ENCODE peak calls at places on chromosomes 11 and 22, in ten cellular contexts. S, N, X, Y, H, F, G, W, T and C are unnamed samples.

GRCh38 chr11:36165638-36166389 is 123.4 kb downstream of the COMMD9 start:
- DNase-seq in S (no peak), N (no peak), X (no peak), Y (peak), H (no peak), F (no peak), G (no peak), W (no peak), T (no peak), C (no peak)

GRCh38 chr22:38262051-38262795 is 10.6 kb downstream of the TMEM184B start:
- DNase-seq in S (peak), N (peak), X (peak), Y (peak), H (peak), F (peak), G (peak), W (peak), T (peak), C (peak)

GRCh38 chr11:65112551-65113360 is 1.1 kb downstream of the TM7SF2 start:
- DNase-seq in S (peak), N (peak), X (no peak), Y (peak), H (peak), F (peak), G (peak), W (peak), T (peak), C (peak)

GRCh38 chr11:67073908-67074307 is 17.3 kb downstream of the RHOD start:
- DNase-seq in S (no peak), N (no peak), X (no peak), Y (no peak), H (no peak), F (no peak), G (no peak), W (no peak), T (no peak), C (no peak)

GRCh38 chr11:9132203-9132878 is 40.9 kb upstream of the SCUBE2 start:
- DNase-seq in S (no peak), N (no peak), X (no peak), Y (no peak), H (no peak), F (no peak), G (no peak), W (no peak), T (no peak), C (no peak)

GRCh38 chr22:18119409-18120110 is 9.0 kb downstream of the TUBA8 start:
- DNase-seq in S (no peak), N (no peak), X (no peak), Y (no peak), H (no peak), F (peak), G (no peak), W (no peak), T (no peak), C (no peak)

GRCh38 chr11:73072935-73073481 is 69.1 kb downstream of the FCHSD2 start:
- DNase-seq in S (no peak), N (peak), X (no peak), Y (peak), H (no peak), F (no peak), G (no peak), W (peak), T (no peak), C (no peak)

GRCh38 chr11:14094481-14095037 is 132.0 kb downstream of the SPON1 start:
- DNase-seq in S (no peak), N (no peak), X (no peak), Y (no peak), H (no peak), F (no peak), G (no peak), W (no peak), T (no peak), C (no peak)

GRCh38 chr11:61581030-61581928 is at the start of gene SYT7:
- DNase-seq in S (peak), N (peak), X (peak), Y (peak), H (peak), F (peak), G (peak), W (peak), T (peak), C (peak)

GRCh38 chr22:21762712-21763581 is 27.4 kb upstream of the YPEL1 start:
- DNase-seq in S (no peak), N (peak), X (no peak), Y (no peak), H (peak), F (no peak), G (no peak), W (no peak), T (no peak), C (no peak)

GRCh38 chr11:34632105-34632780 is 11.3 kb downstream of the EHF start:
- DNase-seq in S (no peak), N (no peak), X (no peak), Y (peak), H (no peak), F (peak), G (no peak), W (peak), T (no peak), C (no peak)

GRCh38 chr11:130031056-130031455 is 28.4 kb upstream of the PRDM10 start:
- DNase-seq in S (no peak), N (no peak), X (no peak), Y (no peak), H (no peak), F (no peak), G (no peak), W (no peak), T (no peak), C (no peak)

GRCh38 chr11:1557168-1557884 is 14.7 kb downstream of the DUSP8 start:
- DNase-seq in S (no peak), N (no peak), X (peak), Y (no peak), H (peak), F (peak), G (no peak), W (no peak), T (no peak), C (no peak)

GRCh38 chr11:1341928-1342524 is 32.6 kb upstream of the TOLLIP start:
- DNase-seq in S (no peak), N (no peak), X (no peak), Y (peak), H (no peak), F (no peak), G (no peak), W (peak), T (no peak), C (peak)

DNA sequence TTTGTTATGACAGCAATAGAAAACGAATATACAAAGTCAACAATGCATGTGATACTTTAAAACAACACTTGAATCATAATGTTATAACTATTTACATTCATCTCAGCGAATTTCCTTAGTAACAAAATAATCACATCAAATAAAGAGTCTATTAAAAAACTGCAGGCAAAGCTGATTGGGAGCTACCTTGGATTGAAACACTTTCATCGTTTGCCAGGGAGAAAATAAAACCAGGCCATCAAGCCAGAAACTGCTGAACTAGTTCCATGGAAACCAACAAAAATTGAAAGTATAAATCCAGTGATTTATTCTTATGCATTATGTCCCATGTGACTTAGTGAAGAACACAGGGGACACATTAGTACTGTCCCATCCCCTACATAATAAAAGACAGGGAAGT is 21.8 kb downstream of the SLC35F2 start:
- DNase-seq in S (no peak), N (no peak), X (no peak), Y (peak), H (no peak), F (no peak), G (no peak), W (no peak), T (no peak), C (no peak)
- H3K27ac ChIP-seq in S (no peak), N (no peak), X (no peak), Y (peak), H (no peak), F (no peak), G (no peak), W (no peak), T (no peak), C (no peak)

GRCh38 chr11:280762-281485 is 2.7 kb downstream of the NLRP6 start:
- DNase-seq in S (peak), N (peak), X (peak), Y (no peak), H (no peak), F (peak), G (peak), W (no peak), T (peak), C (peak)
- H3K27ac ChIP-seq in S (no peak), N (no peak), X (no peak), Y (no peak), H (peak), F (no peak), G (no peak), W (no peak), T (peak), C (no peak)

GRCh38 chr11:79309402-79309801 is 131.4 kb downstream of the TENM4 start:
- DNase-seq in S (no peak), N (no peak), X (no peak), Y (no peak), H (no peak), F (no peak), G (no peak), W (no peak), T (no peak), C (no peak)

GRCh38 chr11:79308429-79308828 is 132.4 kb downstream of the TENM4 start:
- DNase-seq in S (no peak), N (no peak), X (no peak), Y (no peak), H (no peak), F (no peak), G (no peak), W (no peak), T (no peak), C (no peak)

GRCh38 chr11:79304599-79305212 is 136.1 kb downstream of the TENM4 start:
- DNase-seq in S (no peak), N (no peak), X (no peak), Y (no peak), H (no peak), F (no peak), G (no peak), W (no peak), T (no peak), C (no peak)
- H3K27ac ChIP-seq in S (no peak), N (no peak), X (no peak), Y (no peak), H (no peak), F (no peak), G (peak), W (no peak), T (no peak), C (no peak)

GRCh38 chr22:32620992-32621391 is 146.4 kb downstream of the FBXO7 start:
- DNase-seq in S (peak), N (no peak), X (no peak), Y (no peak), H (no peak), F (no peak), G (no peak), W (no peak), T (no peak), C (peak)
- H3K27ac ChIP-seq in S (no peak), N (no peak), X (peak), Y (no peak), H (no peak), F (peak), G (peak), W (no peak), T (peak), C (peak)

GRCh38 chr11:77201370-77201769 is 73.3 kb downstream of the MYO7A start:
- DNase-seq in S (no peak), N (no peak), X (peak), Y (no peak), H (no peak), F (no peak), G (peak), W (no peak), T (peak), C (peak)

GRCh38 chr11:77201991-77202841 is 74.2 kb downstream of the MYO7A start:
- DNase-seq in S (peak), N (no peak), X (peak), Y (no peak), H (no peak), F (peak), G (peak), W (no peak), T (peak), C (peak)

GRCh38 chr11:77200351-77200750 is 72.3 kb downstream of the MYO7A start:
- DNase-seq in S (no peak), N (no peak), X (no peak), Y (no peak), H (no peak), F (no peak), G (peak), W (no peak), T (peak), C (no peak)

GRCh38 chr11:77199346-77199745 is 71.3 kb downstream of the MYO7A start:
- DNase-seq in S (peak), N (no peak), X (peak), Y (no peak), H (no peak), F (peak), G (peak), W (no peak), T (peak), C (peak)

GRCh38 chr11:77200869-77201268 is 72.8 kb downstream of the MYO7A start:
- DNase-seq in S (peak), N (no peak), X (peak), Y (no peak), H (no peak), F (peak), G (peak), W (no peak), T (no peak), C (peak)
- H3K27ac ChIP-seq in S (no peak), N (no peak), X (no peak), Y (no peak), H (no peak), F (no peak), G (no peak), W (no peak), T (no peak), C (no peak)

DNA sequence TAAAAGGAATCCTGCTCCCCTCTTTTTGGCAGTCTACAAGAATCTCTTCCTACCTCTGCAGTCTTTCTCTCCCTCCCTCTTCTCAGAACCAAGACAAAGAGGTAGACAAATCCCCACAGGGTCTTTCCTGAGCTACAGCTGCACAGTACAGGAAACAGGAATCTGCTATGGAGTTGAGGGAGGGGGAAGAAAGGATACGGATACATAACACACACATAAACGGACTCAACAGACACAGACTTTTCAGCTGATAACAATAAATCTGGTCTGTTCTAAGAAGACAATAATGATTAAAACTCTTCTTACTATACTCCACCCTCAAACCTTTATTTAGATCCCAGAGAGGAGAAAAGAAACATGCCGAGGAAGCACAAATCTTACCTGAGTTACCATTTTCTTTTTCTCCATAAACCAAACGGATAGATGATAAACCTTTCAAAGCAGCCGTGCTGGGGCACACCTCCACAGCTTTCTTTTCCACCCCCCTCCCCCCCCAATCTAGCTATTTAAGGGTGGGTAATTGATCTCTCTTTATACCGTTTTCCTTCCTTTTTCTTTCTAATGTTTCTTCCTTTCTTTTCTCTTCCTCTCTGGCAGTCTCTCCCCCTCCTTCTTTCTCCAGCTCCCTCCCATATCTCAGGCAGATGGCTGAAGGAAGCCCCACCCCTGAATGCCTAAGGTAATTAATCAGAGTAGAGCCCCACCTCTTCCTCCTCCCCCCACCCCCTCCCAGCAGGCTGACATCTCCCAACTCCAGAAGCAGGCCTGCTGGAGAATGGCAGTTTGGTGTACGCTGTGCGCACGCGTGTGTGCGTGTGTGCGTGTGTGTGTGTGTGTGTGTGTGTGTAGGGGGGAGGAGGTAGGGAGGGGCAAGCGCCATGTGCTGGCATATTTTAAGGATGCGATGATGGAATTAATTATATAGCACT is 122.4 kb downstream of the APOL5 start:
- DNase-seq in S (peak), N (no peak), X (peak), Y (peak), H (peak), F (peak), G (peak), W (peak), T (peak), C (peak)
- H3K27ac ChIP-seq in S (no peak), N (no peak), X (peak), Y (peak), H (no peak), F (peak), G (peak), W (peak), T (peak), C (peak)

GRCh38 chr11:134943544-134943943 is 531.5 kb upstream of the B3GAT1 start:
- DNase-seq in S (no peak), N (no peak), X (no peak), Y (no peak), H (no peak), F (no peak), G (no peak), W (no peak), T (no peak), C (no peak)
- H3K27ac ChIP-seq in S (no peak), N (no peak), X (no peak), Y (no peak), H (no peak), F (no peak), G (no peak), W (no peak), T (no peak), C (no peak)

DNA sequence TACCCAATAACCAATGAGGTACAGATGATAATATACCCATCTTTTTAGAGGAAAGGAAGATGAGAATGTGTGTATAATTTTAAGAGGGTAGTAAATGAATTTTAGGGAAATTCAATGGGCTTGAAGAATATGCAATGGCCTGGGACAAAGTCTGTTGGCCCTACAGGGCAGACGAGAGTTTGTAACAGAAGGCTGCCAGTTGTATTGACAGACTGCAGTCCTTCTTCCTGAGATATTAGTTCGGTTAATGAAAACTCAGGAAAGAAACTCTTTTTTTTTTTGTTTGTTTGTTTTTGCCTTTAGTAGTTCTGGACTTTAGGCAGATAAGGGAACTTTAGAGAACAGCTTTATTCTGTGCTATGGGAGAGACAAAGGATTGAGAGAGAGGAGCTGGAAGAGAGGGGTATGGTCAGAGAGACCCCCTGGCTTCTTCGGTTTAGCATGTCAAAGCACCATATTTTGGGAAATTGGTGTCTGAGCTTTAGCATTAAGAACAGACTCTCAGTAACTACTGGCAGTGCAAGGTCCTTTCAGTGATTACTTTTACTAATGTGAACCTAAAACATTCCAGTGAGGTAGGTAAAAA is 810 bp upstream of the NAALAD2 start:
- DNase-seq in S (no peak), N (no peak), X (no peak), Y (no peak), H (no peak), F (no peak), G (no peak), W (no peak), T (no peak), C (no peak)
- H3K27ac ChIP-seq in S (no peak), N (no peak), X (no peak), Y (no peak), H (no peak), F (no peak), G (no peak), W (no peak), T (no peak), C (no peak)